ENCODE peak calls at places on chromosomes 2 and 18, in ten cellular contexts. U is ACHN; R is nephron progenitor cell; D is adrenal gland; J is stimulated activated CD4-positive, alpha-beta T cell treated with anti-CD3 and anti-CD28 coated beads, Interleukin-15, amount 100 ng/mL, for 1 hour; A is HS-27A; P is GM20000; F is mesothelial cell of epicardium; K is OCI-LY7; C is epithelial cell of esophagus. X is an unnamed sample.

GRCh38 chr2:19733951-19734425 is 167.8 kb downstream of the TTC32 start:
- DNase-seq in U (no peak), R (no peak), D (no peak), J (no peak), A (no peak), P (no peak), F (no peak), K (no peak), C (no peak), X (no peak)

GRCh38 chr2:70143314-70144150 is 47.3 kb downstream of the C2orf42 start:
- DNase-seq in U (peak), R (peak), D (peak), J (no peak), A (no peak), P (peak), F (no peak), K (no peak), C (peak), X (no peak)

GRCh38 chr18:28581503-28582169 is 404.7 kb upstream of the CDH2 start:
- DNase-seq in U (no peak), R (peak), D (no peak), J (no peak), A (no peak), P (no peak), F (no peak), K (no peak), C (no peak), X (no peak)

GRCh38 chr2:241798631-241799521 is 10.1 kb upstream of the NEU4 start:
- DNase-seq in U (no peak), R (no peak), D (no peak), J (no peak), A (no peak), P (peak), F (peak), K (no peak), C (no peak), X (no peak)

GRCh38 chr2:10059552-10060335 is 16.4 kb downstream of the KLF11 start:
- DNase-seq in U (no peak), R (no peak), D (no peak), J (no peak), A (no peak), P (no peak), F (no peak), K (no peak), C (no peak), X (no peak)

GRCh38 chr2:127630409-127631183 is 15.4 kb upstream of the GPR17 start:
- DNase-seq in U (no peak), R (no peak), D (no peak), J (no peak), A (no peak), P (no peak), F (no peak), K (no peak), C (no peak), X (no peak)

GRCh38 chr2:235740821-235741220 is 247.0 kb downstream of the AGAP1 start:
- DNase-seq in U (peak), R (no peak), D (no peak), J (no peak), A (no peak), P (no peak), F (no peak), K (no peak), C (peak), X (no peak)

GRCh38 chr2:239594772-239595608 is 194.2 kb upstream of the HDAC4 start:
- DNase-seq in U (no peak), R (no peak), D (no peak), J (no peak), A (no peak), P (no peak), F (no peak), K (no peak), C (no peak), X (no peak)

GRCh38 chr2:19508-19907 is 26.8 kb downstream of the FAM110C start:
- DNase-seq in U (no peak), R (no peak), D (no peak), J (no peak), A (no peak), P (no peak), F (no peak), K (no peak), C (no peak), X (no peak)

GRCh38 chr2:16301961-16302360 is 361.6 kb downstream of the MYCN start:
- DNase-seq in U (no peak), R (no peak), D (no peak), J (no peak), A (no peak), P (no peak), F (no peak), K (no peak), C (no peak), X (no peak)

GRCh38 chr2:85011747-85012146 is 40.8 kb downstream of the KCMF1 start:
- DNase-seq in U (no peak), R (no peak), D (no peak), J (no peak), A (no peak), P (no peak), F (no peak), K (peak), C (no peak), X (no peak)

GRCh38 chr2:37553411-37554156 is 117.9 kb downstream of the CDC42EP3 start:
- DNase-seq in U (no peak), R (no peak), D (no peak), J (no peak), A (no peak), P (no peak), F (no peak), K (no peak), C (no peak), X (no peak)

GRCh38 chr2:69335291-69335690 is 51.7 kb downstream of the GFPT1 start:
- DNase-seq in U (no peak), R (no peak), D (no peak), J (no peak), A (no peak), P (no peak), F (no peak), K (no peak), C (no peak), X (no peak)

GRCh38 chr2:85132392-85132791 is 800 bp upstream of the TCF7L1 start:
- DNase-seq in U (peak), R (no peak), D (no peak), J (no peak), A (no peak), P (no peak), F (no peak), K (no peak), C (no peak), X (no peak)

GRCh38 chr2:198638579-198638978 is 819.2 kb downstream of the SATB2 start:
- DNase-seq in U (no peak), R (no peak), D (no peak), J (no peak), A (no peak), P (no peak), F (no peak), K (no peak), C (no peak), X (no peak)